ENCODE peak calls at places on chromosomes 2 and 18, in five cellular contexts. N is prostate gland, M is brain microvascular endothelial cell, A is kidney epithelial cell, U is fibroblast of mammary gland. H is an unnamed sample.

GRCh38 chr2:182726473-182726872 is 10.4 kb downstream of the DNAJC10 start:
- DNase-seq in N (no peak), M (no peak), A (no peak), U (no peak), H (no peak)

GRCh38 chr2:68385232-68385906 is 20.3 kb downstream of the PLEK start:
- DNase-seq in N (no peak), M (no peak), A (no peak), U (no peak), H (no peak)

GRCh38 chr2:66815886-66816285 is 381.0 kb downstream of the MEIS1 start:
- DNase-seq in N (no peak), M (no peak), A (no peak), U (no peak), H (no peak)

GRCh38 chr2:110837421-110838409 is 105.3 kb downstream of the ACOXL start:
- DNase-seq in N (no peak), M (no peak), A (no peak), U (no peak), H (no peak)

GRCh38 chr18:7987284-7987976 is 420.3 kb downstream of the PTPRM start:
- DNase-seq in N (no peak), M (peak), A (no peak), U (peak), H (peak)

GRCh38 chr18:8805552-8805951 is 100.2 kb downstream of the MTCL1 start:
- DNase-seq in N (no peak), M (no peak), A (no peak), U (no peak), H (no peak)

GRCh38 chr2:188909036-188909435 is 65.1 kb upstream of the COL3A1 start:
- DNase-seq in N (no peak), M (no peak), A (no peak), U (peak), H (no peak)

GRCh38 chr2:4973973-4974372 is 718.2 kb upstream of the SOX11 start:
- DNase-seq in N (no peak), M (no peak), A (no peak), U (no peak), H (no peak)

GRCh38 chr2:54176577-54176976 is 61.2 kb downstream of the ACYP2 start:
- DNase-seq in N (no peak), M (peak), A (no peak), U (peak), H (no peak)

GRCh38 chr2:71531522-71532047 is 78.2 kb downstream of the DYSF start:
- DNase-seq in N (no peak), M (peak), A (no peak), U (peak), H (no peak)

GRCh38 chr2:45177870-45178269 is 168.6 kb upstream of the SIX2 start:
- DNase-seq in N (no peak), M (peak), A (peak), U (peak), H (peak)

GRCh38 chr2:7037340-7038333 is 120.4 kb downstream of the RNF144A start:
- DNase-seq in N (peak), M (peak), A (no peak), U (peak), H (peak)

GRCh38 chr2:118882693-118883336 is 35.4 kb upstream of the EN1 start:
- DNase-seq in N (peak), M (peak), A (no peak), U (peak), H (no peak)

DNA sequence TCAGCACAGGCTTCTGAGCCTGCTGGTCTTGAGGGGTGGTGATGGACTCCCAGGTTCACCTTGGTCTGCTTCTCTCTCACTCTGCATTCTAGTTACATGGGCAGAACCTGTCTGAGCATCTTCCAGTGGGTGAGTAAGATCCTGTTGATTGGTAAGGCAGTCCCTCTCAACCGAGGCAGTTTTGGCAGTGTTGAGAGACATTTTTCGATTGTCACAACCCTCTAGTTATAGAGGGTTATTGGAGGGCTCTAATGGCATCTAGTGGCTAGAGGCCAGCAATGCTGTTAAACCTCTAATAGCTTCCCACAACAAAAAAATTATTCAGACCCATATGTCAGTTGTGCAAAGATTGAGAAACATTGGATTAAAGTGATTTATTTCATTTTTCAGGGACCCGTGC is 9.3 kb upstream of the MGAT5 start:
- DNase-seq in N (no peak), M (no peak), A (no peak), U (no peak), H (no peak)
- TF ChIP-seq CTCF in N (no peak), M (no peak), A (no peak), U (no peak), H (no peak)

GRCh38 chr2:23559561-23560239 is 174.7 kb downstream of the KLHL29 start:
- DNase-seq in N (no peak), M (no peak), A (no peak), U (no peak), H (no peak)

GRCh38 chr2:23554054-23554697 is 169.2 kb downstream of the KLHL29 start:
- DNase-seq in N (peak), M (no peak), A (no peak), U (peak), H (no peak)

GRCh38 chr2:23555944-23556343 is 171.0 kb downstream of the KLHL29 start:
- DNase-seq in N (no peak), M (no peak), A (no peak), U (no peak), H (no peak)

GRCh38 chr2:23557455-23557854 is 172.5 kb downstream of the KLHL29 start:
- DNase-seq in N (no peak), M (no peak), A (no peak), U (no peak), H (no peak)

DNA sequence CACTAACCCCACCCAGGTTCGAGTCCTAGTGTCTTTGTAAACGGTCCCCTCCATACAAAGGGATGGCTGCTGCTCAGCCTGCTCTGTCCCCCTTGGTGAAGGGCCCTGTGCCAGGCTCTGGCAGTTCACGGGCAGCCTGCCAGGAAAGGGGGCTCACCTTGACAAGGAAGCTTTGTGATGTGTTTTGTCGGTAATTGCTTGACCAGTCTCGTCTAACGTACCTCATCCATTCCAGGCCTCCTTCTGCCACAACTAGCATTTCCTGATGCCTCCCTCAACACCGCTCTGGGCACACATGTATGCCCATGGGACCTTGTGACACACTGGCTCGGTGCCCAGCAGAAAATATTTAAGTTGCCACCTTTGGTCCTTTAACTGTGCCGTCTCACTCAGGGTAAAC is 171.9 kb downstream of the KLHL29 start:
- DNase-seq in N (peak), M (no peak), A (no peak), U (no peak), H (no peak)
- H3K4me3 ChIP-seq in N (no peak), M (no peak), A (no peak), U (no peak), H (no peak)

GRCh38 chr2:134790487-134790886 is 47.9 kb upstream of the ACMSD start:
- DNase-seq in N (no peak), M (no peak), A (no peak), U (no peak), H (no peak)
- TF ChIP-seq CTCF in N (peak), M (peak), A (peak), U (peak), H (peak)

GRCh38 chr18:3394648-3395047 is 55.3 kb upstream of the TGIF1 start:
- DNase-seq in N (no peak), M (no peak), A (no peak), U (no peak), H (no peak)
- H3K4me3 ChIP-seq in N (no peak), M (no peak), A (no peak), U (no peak), H (no peak)

GRCh38 chr2:85011747-85012146 is 40.8 kb downstream of the KCMF1 start:
- DNase-seq in N (no peak), M (no peak), A (no peak), U (no peak), H (no peak)
- TF ChIP-seq CTCF in N (no peak), M (peak), A (peak), U (peak), H (peak)

GRCh38 chr2:223464071-223464470 is 138.1 kb downstream of the SCG2 start:
- DNase-seq in N (no peak), M (peak), A (no peak), U (peak), H (no peak)
- H3K4me3 ChIP-seq in N (no peak), M (no peak), A (no peak), U (no peak), H (no peak)

DNA sequence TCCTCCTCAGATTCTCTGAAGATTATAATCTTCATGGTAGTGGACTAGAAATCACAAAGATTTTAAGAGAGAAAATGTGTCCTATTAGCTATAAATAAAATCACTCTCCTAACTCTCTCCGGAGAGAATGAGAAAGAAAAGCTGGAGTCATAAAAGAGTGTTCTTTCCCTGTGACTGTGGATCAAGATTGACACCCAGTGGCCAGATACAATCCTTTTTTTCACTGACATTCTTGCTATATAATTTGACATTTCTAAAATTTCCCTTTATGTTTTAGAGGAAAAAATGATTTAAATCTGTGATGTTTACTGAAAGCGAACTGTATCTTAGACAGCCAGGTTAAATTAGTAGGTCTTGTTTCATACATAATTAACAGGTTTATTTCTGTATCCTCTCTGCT is 35.4 kb upstream of the LRP2 start:
- DNase-seq in N (no peak), M (no peak), A (no peak), U (peak), H (no peak)
- TF ChIP-seq CTCF in N (peak), M (peak), A (peak), U (peak), H (peak)

DNA sequence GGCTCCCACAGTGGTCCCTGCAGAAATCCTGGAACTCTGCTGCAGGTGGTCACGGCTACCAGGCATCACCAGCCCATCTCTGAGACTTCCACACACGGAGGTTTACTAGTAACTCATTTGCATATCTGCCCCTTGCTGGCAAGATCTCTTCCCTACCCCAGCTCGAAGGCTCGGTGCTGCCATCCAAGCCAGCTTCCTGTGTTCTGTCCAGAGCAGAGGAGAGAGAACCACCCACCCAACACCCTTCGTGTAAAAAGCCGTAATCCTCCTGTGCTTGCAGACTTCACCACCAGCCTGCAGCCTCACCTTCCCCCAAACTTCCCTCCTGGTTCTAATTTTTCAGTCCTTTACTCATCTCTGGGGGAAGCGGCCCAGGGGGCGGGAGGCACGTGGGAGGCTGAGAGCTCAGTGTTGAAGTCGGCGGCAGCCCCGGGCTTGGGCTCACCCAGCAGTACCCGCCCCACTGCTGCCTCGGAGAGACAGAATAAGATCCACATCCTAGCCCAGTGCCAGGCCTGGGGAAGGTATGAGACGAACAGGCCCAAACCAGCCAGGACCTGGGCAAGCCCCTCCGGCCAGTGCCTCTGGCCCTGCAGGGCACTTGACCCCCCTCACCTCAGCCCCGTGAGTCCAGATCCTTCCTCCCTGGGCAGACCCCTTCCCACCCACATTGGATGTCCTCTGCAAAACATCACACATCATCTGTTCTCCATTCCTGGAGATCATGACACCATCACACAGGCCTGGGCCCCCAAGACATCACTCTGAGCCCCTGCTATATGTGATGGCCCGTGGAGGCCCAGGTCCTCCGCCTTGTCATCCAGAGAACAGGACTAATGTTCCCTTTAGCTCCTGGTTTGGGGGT is 145.8 kb upstream of the ID2 start:
- DNase-seq in N (no peak), M (no peak), A (no peak), U (peak), H (no peak)
- H3K4me3 ChIP-seq in N (no peak), M (no peak), A (no peak), U (no peak), H (no peak)

DNA sequence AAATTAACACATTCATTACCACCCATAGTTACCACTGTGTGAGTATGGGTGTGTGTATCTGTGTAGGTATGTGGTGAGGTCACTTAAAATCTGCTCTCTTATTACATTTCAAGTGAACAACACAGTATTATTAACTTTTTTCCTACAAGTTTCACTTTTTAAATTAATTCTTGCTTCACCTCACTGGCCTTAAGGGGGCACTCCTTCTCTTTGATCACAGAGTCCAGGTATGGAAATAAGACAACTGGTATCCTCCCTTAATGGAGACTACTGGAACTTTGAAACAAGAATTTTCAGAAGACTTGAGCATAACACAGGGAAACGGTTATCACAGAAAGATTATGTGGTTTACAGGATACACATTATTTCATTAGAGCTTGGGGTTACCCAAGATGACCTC is 255.8 kb downstream of the ASXL3 start:
- DNase-seq in N (no peak), M (no peak), A (no peak), U (no peak), H (no peak)
- TF ChIP-seq CTCF in N (no peak), M (peak), A (peak), U (peak), H (peak)